ENCODE peak calls at places on chromosomes 6 and 20, in five cellular contexts. Z, M, H, G and D are unnamed samples.

GRCh38 chr20:64266988-64267387 is 11.4 kb downstream of the PCMTD2 start:
- DNase-seq in Z (no peak), M (no peak), H (no peak), G (no peak), D (no peak)

GRCh38 chr20:53706008-53706481 is 112.4 kb upstream of the ZNF217 start:
- DNase-seq in Z (no peak), M (no peak), H (no peak), G (no peak), D (no peak)

GRCh38 chr6:53673138-53673801 is 7.7 kb upstream of the KLHL31 start:
- DNase-seq in Z (no peak), M (no peak), H (no peak), G (no peak), D (no peak)

GRCh38 chr6:108837236-108837971 is 10.8 kb upstream of the ARMC2 start:
- DNase-seq in Z (no peak), M (no peak), H (no peak), G (no peak), D (no peak)

GRCh38 chr20:32285621-32286334 is 8.3 kb downstream of the KIF3B start:
- DNase-seq in Z (no peak), M (no peak), H (peak; percentile 10), G (no peak), D (no peak)

GRCh38 chr6:163768905-163769304 is 354.4 kb downstream of the QKI start:
- DNase-seq in Z (no peak), M (no peak), H (no peak), G (no peak), D (no peak)

GRCh38 chr6:169189227-169189626 is 64.4 kb downstream of the THBS2 start:
- DNase-seq in Z (no peak), M (no peak), H (no peak), G (no peak), D (no peak)

GRCh38 chr6:528989-529388 is 127.9 kb downstream of the HUS1B start:
- DNase-seq in Z (no peak), M (no peak), H (no peak), G (no peak), D (no peak)

GRCh38 chr6:64815718-64816117 is 891.3 kb downstream of the EYS start:
- DNase-seq in Z (no peak), M (no peak), H (no peak), G (no peak), D (no peak)

GRCh38 chr6:1612386-1612893 is 2.7 kb downstream of the FOXC1 start:
- DNase-seq in Z (no peak), M (no peak), H (no peak), G (no peak), D (no peak)

GRCh38 chr6:149095842-149096241 is 221.7 kb upstream of the TAB2 start:
- DNase-seq in Z (no peak), M (no peak), H (no peak), G (no peak), D (no peak)

GRCh38 chr20:44335675-44336074 is 1.2 kb upstream of the R3HDML start:
- DNase-seq in Z (no peak), M (no peak), H (no peak), G (no peak), D (no peak)

GRCh38 chr6:70299456-70299855 is 3.4 kb downstream of the COL9A1 start:
- DNase-seq in Z (no peak), M (no peak), H (no peak), G (no peak), D (no peak)

GRCh38 chr6:74735304-74735703 is 470.5 kb downstream of the COL12A1 start:
- DNase-seq in Z (no peak), M (no peak), H (no peak), G (no peak), D (no peak)

GRCh38 chr20:2798814-2799213 is 1.6 kb downstream of the CPXM1 start:
- DNase-seq in Z (no peak), M (no peak), H (no peak), G (no peak), D (no peak)

GRCh38 chr6:159801935-159802334 is 1.9 kb downstream of the PNLDC1 start:
- DNase-seq in Z (no peak), M (no peak), H (no peak), G (no peak), D (no peak)

GRCh38 chr20:4247898-4248858 is 232.8 kb upstream of the RNF24 start:
- DNase-seq in Z (no peak), M (no peak), H (no peak), G (no peak), D (no peak)

GRCh38 chr6:3517350-3517749 is 60.5 kb upstream of the SLC22A23 start:
- DNase-seq in Z (no peak), M (no peak), H (no peak), G (no peak), D (no peak)

GRCh38 chr6:140609321-140609720 is 1234.9 kb upstream of the CITED2 start:
- DNase-seq in Z (no peak), M (no peak), H (no peak), G (no peak), D (no peak)